ENCODE peak calls at places on chromosomes 6 and 20, in six cellular contexts. One of them, this sample, is unnamed.
A peak's percentile ranks its signal among the peaks of the same experiment; 100 is the strongest.

GRCh38 chr20:881051-881820 is 34.9 kb downstream of the ANGPT4 start:
- DNase-seq in ascending aorta: no peak
- DNase-seq in foreskin fibroblast: peak; percentile 23
- DNase-seq in astrocyte of the spinal cord: peak; percentile 22
- DNase-seq in lung: no peak
- DNase-seq in fibroblast of lung: peak; percentile 23
- DNase-seq in this sample: no peak

GRCh38 chr6:147043994-147044477 is 160.2 kb upstream of the STXBP5 start:
- DNase-seq in astrocyte of the spinal cord: peak; percentile 8
- DNase-seq in lung: no peak
- DNase-seq in foreskin fibroblast: no peak
- DNase-seq in ascending aorta: no peak
- DNase-seq in fibroblast of lung: peak; percentile 64
- DNase-seq in this sample: no peak

GRCh38 chr6:49666480-49666879 is 29.8 kb upstream of the RHAG start:
- DNase-seq in ascending aorta: no peak
- DNase-seq in lung: no peak
- DNase-seq in fibroblast of lung: no peak
- DNase-seq in foreskin fibroblast: no peak
- DNase-seq in astrocyte of the spinal cord: no peak
- DNase-seq in this sample: no peak

GRCh38 chr6:113857565-113858066 is 471 bp downstream of the MARCKS start:
- DNase-seq in foreskin fibroblast: no peak
- DNase-seq in astrocyte of the spinal cord: no peak
- DNase-seq in lung: no peak
- DNase-seq in ascending aorta: no peak
- DNase-seq in fibroblast of lung: no peak
- DNase-seq in this sample: no peak

GRCh38 chr6:56842602-56843475 is 112.1 kb upstream of the BEND6 start:
- DNase-seq in foreskin fibroblast: no peak
- DNase-seq in astrocyte of the spinal cord: peak; percentile 58
- DNase-seq in ascending aorta: no peak
- DNase-seq in lung: no peak
- DNase-seq in fibroblast of lung: peak; percentile 61
- DNase-seq in this sample: no peak

GRCh38 chr6:96301781-96302180 is 219.8 kb upstream of the UFL1 start:
- DNase-seq in astrocyte of the spinal cord: peak; percentile 13
- DNase-seq in lung: no peak
- DNase-seq in foreskin fibroblast: no peak
- DNase-seq in ascending aorta: no peak
- DNase-seq in fibroblast of lung: no peak
- DNase-seq in this sample: peak; percentile 16

GRCh38 chr6:17096076-17096475 is 5.8 kb upstream of the STMND1 start:
- DNase-seq in ascending aorta: no peak
- DNase-seq in astrocyte of the spinal cord: peak; percentile 19
- DNase-seq in foreskin fibroblast: no peak
- DNase-seq in lung: no peak
- DNase-seq in fibroblast of lung: no peak
- DNase-seq in this sample: no peak

GRCh38 chr6:1378224-1379025 is 11.0 kb upstream of the FOXF2 start:
- DNase-seq in lung: no peak
- DNase-seq in foreskin fibroblast: no peak
- DNase-seq in astrocyte of the spinal cord: no peak
- DNase-seq in fibroblast of lung: no peak
- DNase-seq in ascending aorta: no peak
- DNase-seq in this sample: no peak

GRCh38 chr6:9744119-9744518 is 670.8 kb downstream of the TFAP2A start:
- DNase-seq in foreskin fibroblast: no peak
- DNase-seq in ascending aorta: no peak
- DNase-seq in fibroblast of lung: no peak
- DNase-seq in astrocyte of the spinal cord: no peak
- DNase-seq in lung: no peak
- DNase-seq in this sample: no peak

GRCh38 chr6:119126826-119127225 is 48.4 kb upstream of the FAM184A start:
- DNase-seq in fibroblast of lung: no peak
- DNase-seq in foreskin fibroblast: no peak
- DNase-seq in ascending aorta: no peak
- DNase-seq in lung: no peak
- DNase-seq in astrocyte of the spinal cord: no peak
- DNase-seq in this sample: no peak

GRCh38 chr20:4512891-4513550 is 208.7 kb upstream of the PRND start:
- DNase-seq in foreskin fibroblast: peak; percentile 89
- DNase-seq in lung: no peak
- DNase-seq in fibroblast of lung: peak; percentile 91
- DNase-seq in ascending aorta: no peak
- DNase-seq in astrocyte of the spinal cord: peak; percentile 97
- DNase-seq in this sample: peak; percentile 84

GRCh38 chr6:25173951-25174474 is 105.2 kb upstream of the CARMIL1 start:
- DNase-seq in astrocyte of the spinal cord: peak; percentile 94
- DNase-seq in foreskin fibroblast: peak; percentile 94
- DNase-seq in lung: no peak
- DNase-seq in fibroblast of lung: peak; percentile 99
- DNase-seq in ascending aorta: no peak
- DNase-seq in this sample: peak; percentile 88

GRCh38 chr20:42775037-42775436 is 414.7 kb downstream of the PTPRT start:
- DNase-seq in ascending aorta: no peak
- DNase-seq in astrocyte of the spinal cord: no peak
- DNase-seq in fibroblast of lung: no peak
- DNase-seq in foreskin fibroblast: no peak
- DNase-seq in lung: no peak
- DNase-seq in this sample: no peak

GRCh38 chr6:110596354-110596753 is 119.9 kb upstream of the SLC22A16 start:
- DNase-seq in lung: no peak
- DNase-seq in foreskin fibroblast: no peak
- DNase-seq in fibroblast of lung: no peak
- DNase-seq in astrocyte of the spinal cord: no peak
- DNase-seq in ascending aorta: no peak
- DNase-seq in this sample: no peak

GRCh38 chr6:128327890-128328289 is 192.5 kb downstream of the PTPRK start:
- DNase-seq in foreskin fibroblast: peak; percentile 2
- DNase-seq in lung: no peak
- DNase-seq in fibroblast of lung: peak; percentile 53
- DNase-seq in ascending aorta: no peak
- DNase-seq in astrocyte of the spinal cord: no peak
- DNase-seq in this sample: no peak

GRCh38 chr20:50144362-50144761 is 9.2 kb downstream of the PEDS1 start:
- DNase-seq in lung: peak; percentile 59
- DNase-seq in foreskin fibroblast: peak; percentile 95
- DNase-seq in ascending aorta: peak; percentile 48
- DNase-seq in astrocyte of the spinal cord: peak; percentile 92
- DNase-seq in fibroblast of lung: peak; percentile 97
- DNase-seq in this sample: peak; percentile 56

GRCh38 chr6:75748743-75749538 is at the start of gene MYO6:
- DNase-seq in lung: peak; percentile 78
- DNase-seq in fibroblast of lung: peak; percentile 56
- DNase-seq in ascending aorta: peak; percentile 23
- DNase-seq in foreskin fibroblast: peak; percentile 60
- DNase-seq in astrocyte of the spinal cord: peak; percentile 68
- DNase-seq in this sample: no peak

GRCh38 chr6:41017663-41018062 is 21.4 kb downstream of the UNC5CL start:
- DNase-seq in fibroblast of lung: no peak
- DNase-seq in lung: no peak
- DNase-seq in astrocyte of the spinal cord: no peak
- DNase-seq in ascending aorta: no peak
- DNase-seq in foreskin fibroblast: no peak
- DNase-seq in this sample: no peak

GRCh38 chr20:14888172-14888571 is 550.8 kb upstream of the FLRT3 start:
- DNase-seq in fibroblast of lung: no peak
- DNase-seq in foreskin fibroblast: no peak
- DNase-seq in ascending aorta: no peak
- DNase-seq in astrocyte of the spinal cord: no peak
- DNase-seq in lung: no peak
- DNase-seq in this sample: no peak

GRCh38 chr6:2684059-2684749 is 66.5 kb downstream of the MYLK4 start:
- DNase-seq in ascending aorta: no peak
- DNase-seq in fibroblast of lung: peak; percentile 15
- DNase-seq in astrocyte of the spinal cord: peak; percentile 66
- DNase-seq in lung: no peak
- DNase-seq in foreskin fibroblast: no peak
- DNase-seq in this sample: no peak

GRCh38 chr6:32113386-32114352 is 4.5 kb upstream of the TNXB start:
- DNase-seq in ascending aorta: peak; percentile 78
- DNase-seq in foreskin fibroblast: peak; percentile 96
- DNase-seq in lung: peak; percentile 75
- DNase-seq in astrocyte of the spinal cord: peak; percentile 93
- DNase-seq in fibroblast of lung: peak; percentile 99
- DNase-seq in this sample: peak; percentile 48

GRCh38 chr6:13863699-13864155 is 49.4 kb upstream of the MCUR1 start:
- DNase-seq in lung: no peak
- DNase-seq in foreskin fibroblast: no peak
- DNase-seq in ascending aorta: no peak
- DNase-seq in astrocyte of the spinal cord: no peak
- DNase-seq in fibroblast of lung: no peak
- DNase-seq in this sample: no peak

GRCh38 chr20:45311589-45312211 is 3.6 kb upstream of the MATN4 start:
- DNase-seq in astrocyte of the spinal cord: no peak
- DNase-seq in fibroblast of lung: peak; percentile 38
- DNase-seq in ascending aorta: no peak
- DNase-seq in lung: peak; percentile 64
- DNase-seq in foreskin fibroblast: peak; percentile 34
- DNase-seq in this sample: no peak

GRCh38 chr20:17295151-17295726 is 68.4 kb downstream of the PCSK2 start:
- DNase-seq in fibroblast of lung: no peak
- DNase-seq in ascending aorta: no peak
- DNase-seq in lung: no peak
- DNase-seq in foreskin fibroblast: no peak
- DNase-seq in astrocyte of the spinal cord: no peak
- DNase-seq in this sample: no peak

GRCh38 chr6:121828567-121828966 is 393.1 kb downstream of the GJA1 start:
- DNase-seq in lung: no peak
- DNase-seq in fibroblast of lung: no peak
- DNase-seq in astrocyte of the spinal cord: no peak
- DNase-seq in ascending aorta: no peak
- DNase-seq in foreskin fibroblast: no peak
- DNase-seq in this sample: no peak

GRCh38 chr6:75098709-75099108 is 107.1 kb downstream of the COL12A1 start:
- DNase-seq in lung: peak; percentile 46
- DNase-seq in fibroblast of lung: peak; percentile 98
- DNase-seq in ascending aorta: peak; percentile 10
- DNase-seq in astrocyte of the spinal cord: peak; percentile 97
- DNase-seq in foreskin fibroblast: peak; percentile 96
- DNase-seq in this sample: peak; percentile 93

GRCh38 chr20:9926476-9926875 is 87.6 kb upstream of the PAK5 start:
- DNase-seq in ascending aorta: no peak
- DNase-seq in lung: no peak
- DNase-seq in foreskin fibroblast: no peak
- DNase-seq in astrocyte of the spinal cord: no peak
- DNase-seq in fibroblast of lung: no peak
- DNase-seq in this sample: no peak

GRCh38 chr20:9928281-9928737 is 89.4 kb upstream of the PAK5 start:
- DNase-seq in foreskin fibroblast: no peak
- DNase-seq in fibroblast of lung: no peak
- DNase-seq in lung: no peak
- DNase-seq in astrocyte of the spinal cord: no peak
- DNase-seq in ascending aorta: no peak
- DNase-seq in this sample: no peak

GRCh38 chr20:9928955-9929354 is 90.1 kb upstream of the PAK5 start:
- DNase-seq in astrocyte of the spinal cord: no peak
- DNase-seq in ascending aorta: no peak
- DNase-seq in lung: no peak
- DNase-seq in fibroblast of lung: no peak
- DNase-seq in foreskin fibroblast: no peak
- DNase-seq in this sample: no peak

GRCh38 chr20:9926007-9926406 is 87.1 kb upstream of the PAK5 start:
- DNase-seq in fibroblast of lung: no peak
- DNase-seq in ascending aorta: no peak
- DNase-seq in foreskin fibroblast: no peak
- DNase-seq in lung: no peak
- DNase-seq in astrocyte of the spinal cord: no peak
- DNase-seq in this sample: no peak

DNA sequence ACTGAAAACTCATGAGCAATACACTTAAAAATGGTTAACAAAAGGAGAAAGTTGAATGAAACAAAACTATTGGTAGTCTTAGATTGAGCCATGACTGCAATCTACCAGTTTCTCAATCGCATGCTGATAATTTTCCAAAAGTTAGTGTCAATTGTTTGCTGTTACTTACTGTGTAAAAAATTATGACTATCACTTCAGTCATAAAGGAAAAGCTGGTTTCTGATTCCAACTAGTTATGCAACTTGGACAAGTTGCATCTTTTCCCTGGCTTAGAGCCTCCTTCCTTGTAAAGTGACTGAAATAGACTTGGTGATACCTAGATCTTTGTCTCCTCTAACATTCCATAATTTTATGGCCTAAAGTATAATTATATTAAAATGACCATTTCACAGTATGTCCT is 88.3 kb upstream of the PAK5 start:
- DNase-seq in ascending aorta: no peak
- DNase-seq in astrocyte of the spinal cord: no peak
- DNase-seq in foreskin fibroblast: peak; percentile 1
- DNase-seq in lung: no peak
- DNase-seq in fibroblast of lung: no peak
- DNase-seq in this sample: no peak
- TF ChIP-seq CTCF in ascending aorta: no peak
- TF ChIP-seq CTCF in astrocyte of the spinal cord: no peak
- TF ChIP-seq CTCF in foreskin fibroblast: no peak
- TF ChIP-seq CTCF in lung: no peak
- TF ChIP-seq CTCF in fibroblast of lung: no peak
- TF ChIP-seq CTCF in this sample: no peak

DNA sequence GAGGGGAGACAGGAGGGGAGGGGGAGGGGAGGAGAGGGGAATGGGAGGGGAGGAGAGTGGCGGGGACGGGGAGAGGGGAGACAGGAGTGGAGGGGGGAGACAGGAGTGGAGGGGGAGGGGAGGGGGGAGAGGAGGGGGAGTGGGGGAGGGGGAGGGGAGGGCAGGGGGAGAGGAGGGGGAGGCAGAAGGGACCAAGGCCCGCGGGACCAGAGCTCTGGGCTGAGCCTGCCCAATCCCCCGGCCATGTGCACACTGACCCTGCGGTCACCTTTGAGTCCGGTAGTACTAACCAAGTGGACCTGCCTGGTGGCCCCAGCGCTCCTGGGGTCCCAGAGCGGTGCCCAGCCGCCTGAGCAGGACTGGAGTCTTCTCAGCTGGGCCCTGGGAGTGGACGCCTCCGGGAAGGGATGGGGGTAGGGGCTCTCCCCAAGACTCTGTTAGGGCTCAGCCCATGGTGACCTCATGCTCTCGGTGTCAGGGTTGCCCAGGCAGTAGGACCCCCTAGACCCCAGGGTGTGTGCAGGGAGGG is 471 bp upstream of the KCNQ2 start:
- DNase-seq in ascending aorta: no peak
- DNase-seq in foreskin fibroblast: no peak
- DNase-seq in fibroblast of lung: no peak
- DNase-seq in lung: no peak
- DNase-seq in astrocyte of the spinal cord: no peak
- DNase-seq in this sample: no peak
- H3K4me3 ChIP-seq in ascending aorta: no peak overlapping the region
- H3K4me3 ChIP-seq in foreskin fibroblast: no peak overlapping the region
- H3K4me3 ChIP-seq in fibroblast of lung: no peak overlapping the region
- H3K4me3 ChIP-seq in lung: no peak overlapping the region
- H3K4me3 ChIP-seq in astrocyte of the spinal cord: no peak overlapping the region
- H3K4me3 ChIP-seq in this sample: no peak overlapping the region

GRCh38 chr20:62305149-62305764 is 2.5 kb downstream of the ADRM1 start:
- DNase-seq in astrocyte of the spinal cord: no peak
- DNase-seq in lung: no peak
- DNase-seq in fibroblast of lung: no peak
- DNase-seq in foreskin fibroblast: no peak
- DNase-seq in ascending aorta: no peak
- DNase-seq in this sample: peak; percentile 17
- TF ChIP-seq CTCF in astrocyte of the spinal cord: no peak
- TF ChIP-seq CTCF in lung: no peak
- TF ChIP-seq CTCF in fibroblast of lung: no peak
- TF ChIP-seq CTCF in foreskin fibroblast: no peak
- TF ChIP-seq CTCF in ascending aorta: no peak
- TF ChIP-seq CTCF in this sample: no peak

GRCh38 chr6:133241901-133242760 is 974 bp downstream of the EYA4 start:
- DNase-seq in lung: no peak
- DNase-seq in astrocyte of the spinal cord: peak; percentile 50
- DNase-seq in fibroblast of lung: peak; percentile 69
- DNase-seq in foreskin fibroblast: no peak
- DNase-seq in ascending aorta: no peak
- DNase-seq in this sample: no peak
- H3K4me3 ChIP-seq in lung: no peak overlapping the region
- H3K4me3 ChIP-seq in astrocyte of the spinal cord: peak overlapping the region; percentile 43
- H3K4me3 ChIP-seq in fibroblast of lung: peak overlapping the region; percentile 72
- H3K4me3 ChIP-seq in foreskin fibroblast: no peak overlapping the region
- H3K4me3 ChIP-seq in ascending aorta: peak overlapping the region; percentile 37
- H3K4me3 ChIP-seq in this sample: peak overlapping the region; percentile 66